ENCODE peak calls at places on chromosome 22, in nine cellular contexts. U is left ventricle myocardium superior; J is activated CD4-positive, CD25-positive, alpha-beta regulatory T cell treated with anti-CD3 and anti-CD28 coated beads, Interleukin-2, amount 50 U/mL, for 72 hours; Z is AG04450; P is amniotic stem cell; R is NAMALWA; H is heart left ventricle; W is endothelial cell; Q is mucosa of descending colon. L is an unnamed sample.

GRCh38 chr22:43923191-43923590 is 414 bp upstream of the PNPLA3 start:
- DNase-seq in H (no peak), R (peak; percentile 45), Q (no peak), Z (no peak), W (no peak), J (no peak), P (no peak), U (no peak), L (peak; percentile 50)

GRCh38 chr22:49667236-49667635 is 160.4 kb downstream of the BRD1 start:
- DNase-seq in P (no peak), W (peak; percentile 43), H (no peak), U (peak; percentile 64), J (no peak), R (no peak), Q (no peak), Z (no peak), L (no peak)

GRCh38 chr22:17477401-17477833 is 85.9 kb upstream of the SLC25A18 start:
- DNase-seq in J (no peak), W (no peak), P (no peak), Z (no peak), R (no peak), H (peak; percentile 71), Q (no peak), U (no peak), L (no peak)

GRCh38 chr22:41676134-41676533 is 12.5 kb downstream of the SNU13 start:
- DNase-seq in H (no peak), U (no peak), Z (no peak), W (no peak), Q (no peak), J (no peak), P (no peak), R (no peak), L (no peak)

GRCh38 chr22:38148252-38148651 is 33.4 kb downstream of the PLA2G6 start:
- DNase-seq in H (no peak), Q (peak; percentile 3), U (no peak), R (no peak), Z (peak; percentile 11), J (no peak), P (no peak), W (no peak), L (no peak)

GRCh38 chr22:35065796-35066218 is at the start of gene ISX:
- DNase-seq in J (no peak), U (no peak), Q (peak; percentile 78), W (no peak), R (no peak), P (no peak), H (no peak), Z (no peak), L (no peak)

GRCh38 chr22:42700355-42700754 is 20.3 kb downstream of the A4GALT start:
- DNase-seq in H (no peak), R (no peak), Z (no peak), U (no peak), Q (no peak), W (no peak), P (no peak), J (no peak), L (no peak)

GRCh38 chr22:23539135-23539838 is 40.8 kb downstream of the IGLL1 start:
- DNase-seq in W (peak; percentile 72), Z (peak; percentile 29), J (peak; percentile 69), U (peak; percentile 83), R (peak; percentile 90), Q (peak; percentile 84), H (peak; percentile 83), P (peak; percentile 52), L (peak; percentile 74)

GRCh38 chr22:22944268-22944985 is 56.8 kb downstream of the IGLL5 start:
- DNase-seq in P (no peak), W (peak; percentile 2), U (peak; percentile 7), Q (no peak), R (no peak), H (peak; percentile 59), J (peak; percentile 15), Z (no peak), L (no peak)

L was measured in GM10248.